ENCODE peak calls at places on chromosomes 11 and 22, in ten cellular contexts. A, L, Y, D, V, S, Z, P, E and N are unnamed samples. For H3K4me1, the result is how much of the 10 kb centered on the place peaks cover.

GRCh38 chr11:17471501-17471900 is 5.1 kb downstream of the ABCC8 start:
- DNase-seq in A (no peak), L (no peak), Y (no peak), D (no peak), V (no peak), S (no peak), Z (no peak), P (no peak), E (no peak), N (no peak)

GRCh38 chr11:71323876-71324526 is 71.6 kb upstream of the SHANK2 start:
- DNase-seq in A (no peak), L (no peak), Y (no peak), D (no peak), V (no peak), S (no peak), Z (no peak), P (no peak), E (no peak), N (no peak)

GRCh38 chr11:1401656-1402221 is 12.0 kb downstream of the BRSK2 start:
- DNase-seq in A (peak), L (peak), Y (peak), D (peak), V (peak), S (peak), Z (peak), P (peak), E (no peak), N (no peak)

GRCh38 chr22:47292546-47293320 is 530.3 kb downstream of the TBC1D22A start:
- DNase-seq in A (peak), L (peak), Y (no peak), D (peak), V (peak), S (no peak), Z (no peak), P (no peak), E (no peak), N (no peak)

GRCh38 chr11:110431212-110432073 is 1.7 kb downstream of the FDX1 start:
- DNase-seq in A (no peak), L (no peak), Y (no peak), D (peak), V (no peak), S (no peak), Z (no peak), P (no peak), E (no peak), N (no peak)

GRCh38 chr11:109362059-109362458 is 59.9 kb upstream of the C11orf87 start:
- DNase-seq in A (no peak), L (no peak), Y (no peak), D (no peak), V (no peak), S (no peak), Z (no peak), P (no peak), E (no peak), N (no peak)

GRCh38 chr11:117417342-117417741 is 89.7 kb downstream of the CEP164 start:
- DNase-seq in A (no peak), L (no peak), Y (no peak), D (no peak), V (no peak), S (no peak), Z (no peak), P (no peak), E (no peak), N (no peak)

GRCh38 chr11:9688716-9689511 is 25.0 kb downstream of the SWAP70 start:
- DNase-seq in A (no peak), L (peak), Y (no peak), D (peak), V (no peak), S (peak), Z (no peak), P (no peak), E (no peak), N (no peak)

GRCh38 chr11:44865866-44866272 is 84.8 kb downstream of the TP53I11 start:
- DNase-seq in A (peak), L (peak), Y (peak), D (no peak), V (peak), S (no peak), Z (no peak), P (no peak), E (no peak), N (no peak)

GRCh38 chr11:67400251-67400941 is 1.3 kb downstream of the PPP1CA start:
- DNase-seq in A (no peak), L (no peak), Y (no peak), D (peak), V (no peak), S (no peak), Z (no peak), P (no peak), E (no peak), N (no peak)
- H3K27ac ChIP-seq in A (peak), L (no peak), Y (peak), D (no peak), V (peak), S (no peak), Z (peak), P (peak), E (peak), N (no peak)

GRCh38 chr11:35165416-35166368 is 26.7 kb downstream of the CD44 start:
- DNase-seq in A (no peak), L (no peak), Y (no peak), D (peak), V (no peak), S (no peak), Z (no peak), P (peak), E (no peak), N (no peak)
- H3K4me1 ChIP-seq in A (under half), L (half or more), Y (under half), D (under half), V (half or more), S (under half), Z (under half), P (half or more), E (half or more), N (under half)

GRCh38 chr22:17912942-17913704 is 111.2 kb downstream of the MICAL3 start:
- DNase-seq in A (no peak), L (no peak), Y (no peak), D (no peak), V (no peak), S (no peak), Z (no peak), P (no peak), E (no peak), N (no peak)

GRCh38 chr22:17911887-17912286 is 112.5 kb downstream of the MICAL3 start:
- DNase-seq in A (no peak), L (no peak), Y (no peak), D (no peak), V (no peak), S (no peak), Z (no peak), P (no peak), E (no peak), N (no peak)

GRCh38 chr22:17911312-17911705 is 113.1 kb downstream of the MICAL3 start:
- DNase-seq in A (no peak), L (no peak), Y (no peak), D (no peak), V (no peak), S (no peak), Z (no peak), P (no peak), E (no peak), N (no peak)

GRCh38 chr22:17907731-17908051 is 116.7 kb downstream of the MICAL3 start:
- DNase-seq in A (no peak), L (no peak), Y (no peak), D (peak), V (no peak), S (no peak), Z (no peak), P (no peak), E (no peak), N (no peak)

DNA sequence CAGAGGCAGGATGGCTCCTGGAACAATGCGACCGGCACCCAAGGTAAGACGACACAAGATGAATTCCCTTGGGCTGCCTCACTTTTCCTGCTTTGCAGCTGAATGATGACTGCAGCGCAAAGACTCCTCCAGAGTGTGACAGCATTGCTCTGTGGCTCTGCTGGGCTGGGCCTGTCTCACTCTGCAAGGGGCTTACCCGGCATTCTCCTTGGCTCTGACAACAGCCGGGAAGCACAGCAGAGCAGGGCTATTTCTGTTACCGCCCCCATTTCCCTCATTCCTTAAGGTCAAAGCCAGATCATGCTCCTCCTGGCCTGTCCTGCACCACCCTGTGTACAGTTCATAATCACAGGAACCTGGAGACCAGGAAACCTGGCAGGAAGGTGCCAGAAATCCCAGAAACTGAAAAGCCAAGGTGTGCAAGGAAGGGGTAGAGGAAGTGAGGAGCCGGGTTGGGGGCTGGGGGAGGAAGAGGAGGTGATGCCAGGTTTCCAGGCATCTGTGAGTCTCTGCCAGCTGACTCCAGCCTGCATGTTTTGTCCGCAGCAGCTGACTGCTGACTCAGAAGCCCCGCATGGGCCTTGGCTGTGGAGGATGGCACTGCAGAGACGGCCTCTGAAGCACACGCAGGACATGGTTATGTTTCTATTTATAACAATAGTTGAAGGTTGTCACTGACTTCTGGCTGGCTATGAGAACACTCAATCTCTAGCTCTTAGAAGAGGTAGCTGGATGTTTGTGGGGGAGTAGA is 113.6 kb downstream of the MICAL3 start:
- DNase-seq in A (no peak), L (peak), Y (peak), D (peak), V (peak), S (peak), Z (peak), P (no peak), E (no peak), N (no peak)
- H3K27ac ChIP-seq in A (peak), L (peak), Y (peak), D (peak), V (peak), S (no peak), Z (no peak), P (no peak), E (no peak), N (no peak)

GRCh38 chr22:36397767-36398093 is 10.0 kb upstream of the MYH9 start:
- DNase-seq in A (no peak), L (no peak), Y (no peak), D (no peak), V (no peak), S (no peak), Z (no peak), P (no peak), E (no peak), N (no peak)
- H3K4me1 ChIP-seq in A (under half), L (under half), Y (under half), D (under half), V (under half), S (under half), Z (under half), P (under half), E (under half), N (under half)